ENCODE peak calls at places on chromosomes 13 and 19, in four cellular contexts. E is SK-N-SH, P is K562, W is HepG2. C is an unnamed sample.

GRCh38 chr19:7067716-7068115 is 1.8 kb upstream of the ZNF557 start:
- DNase-seq in E (no peak), P (no peak), W (no peak), C (no peak)

GRCh38 chr13:85383291-85383690 is 415.9 kb downstream of the SLITRK6 start:
- DNase-seq in E (no peak), P (no peak), W (no peak), C (no peak)

GRCh38 chr19:20078696-20079095 is 896 bp downstream of the ZNF90 start:
- DNase-seq in E (peak; percentile 36), P (no peak), W (no peak), C (no peak)

GRCh38 chr13:63024458-63024857 is 1608.8 kb upstream of the PCDH20 start:
- DNase-seq in E (peak; percentile 45), P (no peak), W (no peak), C (no peak)

GRCh38 chr13:32851083-32852064 is 164.8 kb upstream of the KL start:
- DNase-seq in E (no peak), P (no peak), W (peak; percentile 24), C (no peak)

GRCh38 chr19:38949580-38950367 is 19.0 kb downstream of the MRPS12 start:
- DNase-seq in E (peak; percentile 99), P (no peak), W (no peak), C (no peak)

GRCh38 chr13:111623743-111624505 is 303.5 kb downstream of the TEX29 start:
- DNase-seq in E (no peak), P (no peak), W (no peak), C (no peak)

GRCh38 chr13:105908581-105908980 is 626.9 kb downstream of the EFNB2 start:
- DNase-seq in E (no peak), P (no peak), W (no peak), C (no peak)

GRCh38 chr13:44308352-44308751 is 65.3 kb upstream of the SERP2 start:
- DNase-seq in E (no peak), P (no peak), W (no peak), C (no peak)

GRCh38 chr19:11578342-11579142 is 1.1 kb upstream of the ACP5 start:
- DNase-seq in E (peak; percentile 43), P (peak; percentile 79), W (peak; percentile 31), C (no peak)

GRCh38 chr13:39531646-39532045 is 71.3 kb downstream of the LHFPL6 start:
- DNase-seq in E (no peak), P (no peak), W (no peak), C (no peak)

GRCh38 chr19:10760268-10760944 is 42.5 kb downstream of the DNM2 start:
- DNase-seq in E (no peak), P (no peak), W (no peak), C (peak; percentile 46)

GRCh38 chr13:66069570-66069969 is 1160.6 kb downstream of the PCDH9 start:
- DNase-seq in E (no peak), P (peak; percentile 6), W (no peak), C (no peak)

GRCh38 chr13:88979465-88980180 is 1308.5 kb downstream of the SLITRK5 start:
- DNase-seq in E (peak; percentile 6), P (no peak), W (no peak), C (no peak)

GRCh38 chr19:1027020-1027952 is 878 bp downstream of the CNN2 start:
- DNase-seq in E (no peak), P (no peak), W (no peak), C (no peak)

GRCh38 chr19:51971624-51972023 is 15.0 kb downstream of the ZNF350 start:
- DNase-seq in E (no peak), P (no peak), W (no peak), C (no peak)

GRCh38 chr19:47144630-47145029 is 14.0 kb downstream of the SAE1 start:
- DNase-seq in E (no peak), P (no peak), W (no peak), C (no peak)

GRCh38 chr13:44537238-44537637 is 38.9 kb downstream of the TSC22D1 start:
- DNase-seq in E (no peak), P (no peak), W (no peak), C (no peak)

GRCh38 chr19:50371914-50372475 is 4.3 kb upstream of the NR1H2 start:
- DNase-seq in E (no peak), P (no peak), W (no peak), C (no peak)

GRCh38 chr13:101785858-101786257 is 333.4 kb downstream of the ITGBL1 start:
- DNase-seq in E (peak; percentile 22), P (no peak), W (peak; percentile 17), C (peak; percentile 10)

GRCh38 chr13:45011198-45011597 is 21.9 kb downstream of the GPALPP1 start:
- DNase-seq in E (no peak), P (no peak), W (no peak), C (no peak)

GRCh38 chr19:18204394-18205179 is 745 bp upstream of the RAB3A start:
- DNase-seq in E (peak; percentile 84), P (no peak), W (no peak), C (no peak)

GRCh38 chr13:28991764-28992163 is 171.6 kb downstream of the MTUS2 start:
- DNase-seq in E (no peak), P (no peak), W (no peak), C (no peak)
- TF ChIP-seq ELF1 in E (no peak), P (no peak), W (no peak), C (no peak)

DNA sequence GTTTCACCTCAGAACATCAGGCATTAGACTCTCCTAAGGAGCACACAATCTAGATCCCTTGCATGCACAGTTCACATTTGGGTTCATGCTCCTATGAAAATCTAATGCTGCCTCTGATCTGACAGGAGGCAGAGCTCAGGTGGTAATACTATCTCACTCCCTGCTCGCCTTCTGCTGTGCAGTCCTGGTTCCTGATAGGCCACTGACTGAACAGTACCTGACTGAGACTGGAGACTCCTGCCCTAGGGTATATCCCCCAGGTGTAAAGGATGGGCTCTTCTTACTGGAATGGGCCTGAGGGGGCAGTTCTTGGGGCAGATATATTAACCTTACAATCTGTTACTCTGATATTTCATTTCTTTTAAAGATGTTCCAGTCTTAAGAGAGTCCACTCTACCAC is 6.3 kb downstream of the OBI1 start:
- DNase-seq in E (no peak), P (no peak), W (no peak), C (no peak)
- H4K20me1 ChIP-seq in E (peaks cover 43% of the 10 kb centered on the region), P (peaks cover 34% of the 10 kb centered on the region), W (peaks cover 8% of the 10 kb centered on the region), C (peaks cover 19% of the 10 kb centered on the region)

GRCh38 chr19:56732974-56733373 is 61.4 kb upstream of the ZNF835 start:
- DNase-seq in E (no peak), P (no peak), W (no peak), C (no peak)

GRCh38 chr19:56725829-56726424 is 54.4 kb upstream of the ZNF835 start:
- DNase-seq in E (peak; percentile 23), P (no peak), W (no peak), C (no peak)

GRCh38 chr19:56727731-56728130 is 56.2 kb upstream of the ZNF835 start:
- DNase-seq in E (no peak), P (no peak), W (no peak), C (no peak)
- TF ChIP-seq ELF1 in E (no peak), P (no peak), W (no peak), C (no peak)

GRCh38 chr13:110403315-110403714 is 96.2 kb downstream of the COL4A2 start:
- DNase-seq in E (no peak), P (no peak), W (no peak), C (no peak)
- H4K20me1 ChIP-seq in E (no peaks in the 10 kb centered on the region), P (no peaks in the 10 kb centered on the region), W (no peaks in the 10 kb centered on the region), C (no peaks in the 10 kb centered on the region)

GRCh38 chr13:109647046-109647445 is 139.3 kb downstream of the IRS2 start:
- DNase-seq in E (no peak), P (no peak), W (no peak), C (no peak)

GRCh38 chr13:109649713-109650112 is 136.7 kb downstream of the IRS2 start:
- DNase-seq in E (no peak), P (no peak), W (no peak), C (no peak)

GRCh38 chr13:109646423-109646822 is 140.0 kb downstream of the IRS2 start:
- DNase-seq in E (no peak), P (no peak), W (no peak), C (no peak)

GRCh38 chr13:109645831-109646230 is 140.6 kb downstream of the IRS2 start:
- DNase-seq in E (no peak), P (no peak), W (no peak), C (no peak)

GRCh38 chr13:109647699-109648098 is 138.7 kb downstream of the IRS2 start:
- DNase-seq in E (no peak), P (no peak), W (no peak), C (no peak)
- TF ChIP-seq ELF1 in E (no peak), P (no peak), W (no peak), C (no peak)

C was measured in HCT116.